ENCODE peak calls at places on chromosomes 2 and 18, in eight cellular contexts. C is hepatocyte, E is GM23338, W is MM.1S, J is HCT116, G is GM23248, Q is PC-3, K is SK-N-SH. T is an unnamed sample.

GRCh38 chr2:57550912-57551311 is 495.7 kb upstream of the VRK2 start:
- DNase-seq in C (no peak), E (no peak), W (no peak), J (no peak), G (no peak), Q (no peak), K (no peak), T (no peak)

GRCh38 chr2:241469746-241470145 is 38.6 kb downstream of the STK25 start:
- DNase-seq in C (no peak), E (no peak), W (no peak), J (no peak), G (no peak), Q (no peak), K (no peak), T (no peak)

GRCh38 chr2:196238836-196239380 is 67.5 kb upstream of the STK17B start:
- DNase-seq in C (no peak), E (no peak), W (no peak), J (no peak), G (no peak), Q (no peak), K (no peak), T (no peak)

GRCh38 chr2:101745711-101746694 is 48.5 kb downstream of the MAP4K4 start:
- DNase-seq in C (no peak), E (no peak), W (no peak), J (no peak), G (peak), Q (peak), K (no peak), T (no peak)

GRCh38 chr18:7877609-7878008 is 310.5 kb downstream of the PTPRM start:
- DNase-seq in C (peak), E (no peak), W (no peak), J (no peak), G (no peak), Q (peak), K (no peak), T (no peak)

GRCh38 chr2:43273477-43273876 is 47.1 kb upstream of the ZFP36L2 start:
- DNase-seq in C (no peak), E (no peak), W (no peak), J (no peak), G (peak), Q (no peak), K (no peak), T (no peak)

GRCh38 chr18:63180971-63181376 is 138.6 kb downstream of the BCL2 start:
- DNase-seq in C (no peak), E (no peak), W (no peak), J (no peak), G (no peak), Q (no peak), K (no peak), T (no peak)

GRCh38 chr2:118732432-118732831 is 115.0 kb downstream of the EN1 start:
- DNase-seq in C (no peak), E (no peak), W (no peak), J (no peak), G (peak), Q (no peak), K (no peak), T (no peak)

GRCh38 chr2:29253026-29253425 is 137.8 kb downstream of the CLIP4 start:
- DNase-seq in C (no peak), E (no peak), W (no peak), J (no peak), G (peak), Q (no peak), K (no peak), T (no peak)

GRCh38 chr18:8609711-8610441 is 639 bp downstream of the RAB12 start:
- DNase-seq in C (peak), E (no peak), W (peak), J (no peak), G (peak), Q (no peak), K (peak), T (peak)

GRCh38 chr18:34787931-34788532 is 77.9 kb downstream of the DTNA start:
- DNase-seq in C (peak), E (peak), W (peak), J (peak), G (peak), Q (peak), K (peak), T (peak)

GRCh38 chr2:177000408-177000807 is 212.2 kb upstream of the HNRNPA3 start:
- DNase-seq in C (peak), E (peak), W (no peak), J (no peak), G (no peak), Q (no peak), K (no peak), T (no peak)

GRCh38 chr2:28361991-28362710 is 30.5 kb upstream of the FOSL2 start:
- DNase-seq in C (no peak), E (no peak), W (no peak), J (no peak), G (no peak), Q (no peak), K (no peak), T (no peak)

GRCh38 chr2:237118025-237118424 is 32.3 kb downstream of the COPS8 start:
- DNase-seq in C (no peak), E (no peak), W (no peak), J (no peak), G (peak), Q (peak), K (no peak), T (no peak)

GRCh38 chr2:56014075-56014730 is 90.6 kb upstream of the EFEMP1 start:
- DNase-seq in C (no peak), E (peak), W (no peak), J (no peak), G (no peak), Q (no peak), K (no peak), T (peak)

GRCh38 chr2:105689484-105689883 is 55.2 kb upstream of the NCK2 start:
- DNase-seq in C (no peak), E (no peak), W (no peak), J (no peak), G (no peak), Q (no peak), K (no peak), T (no peak)
- H2AFZ ChIP-seq in C (no peak), E (no peak), W (no peak), J (no peak), G (no peak), Q (no peak), K (no peak), T (peak)

DNA sequence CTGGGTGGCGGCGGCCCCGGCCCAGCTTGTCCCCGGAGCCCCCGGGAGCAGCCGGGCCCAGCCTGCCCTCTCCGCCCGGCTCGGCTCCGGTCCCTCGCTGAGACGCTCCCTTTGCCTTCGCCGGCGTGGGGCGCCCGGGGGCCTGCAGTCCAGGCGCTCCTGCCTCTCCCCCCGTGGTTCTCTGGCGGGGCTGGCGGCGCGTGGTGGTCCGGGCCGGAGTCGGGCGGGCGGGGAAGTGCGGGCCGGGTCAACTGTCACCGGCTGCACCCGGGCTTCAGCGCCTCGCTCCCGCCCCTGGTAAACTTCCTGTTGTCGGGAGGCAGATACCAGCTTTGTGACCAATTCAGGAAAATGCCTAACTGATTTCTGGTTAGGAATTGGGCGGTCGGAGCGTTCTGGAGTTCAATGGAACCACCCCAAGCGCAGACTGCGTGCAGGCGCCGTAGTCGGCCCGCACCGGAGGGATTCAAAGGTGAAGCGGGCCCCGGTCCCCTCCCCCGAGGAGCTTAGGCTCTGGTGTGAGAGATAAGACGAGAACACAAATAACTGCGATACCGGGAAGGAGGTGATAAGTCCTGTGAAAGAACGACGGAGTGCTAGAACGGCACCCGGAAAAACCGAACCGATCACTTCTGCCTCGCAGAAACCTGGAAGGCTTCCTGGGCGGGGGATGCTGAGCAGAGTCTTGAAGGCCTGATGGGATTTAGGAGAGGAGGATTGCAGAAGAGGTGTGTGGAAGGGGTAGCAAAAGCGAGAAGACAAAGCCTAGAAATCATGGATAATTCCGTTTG is 884 bp downstream of the CAB39 start:
- DNase-seq in C (peak), E (peak), W (peak), J (no peak), G (peak), Q (peak), K (peak), T (peak)
- TF ChIP-seq EZH2phosphoT487 in C (no peak), E (no peak), W (no peak), J (no peak), G (no peak), Q (no peak), K (no peak), T (peak)

GRCh38 chr18:32798209-32798960 is 25.6 kb upstream of the KLHL14 start:
- DNase-seq in C (no peak), E (no peak), W (no peak), J (no peak), G (no peak), Q (no peak), K (no peak), T (no peak)
- H2AFZ ChIP-seq in C (no peak), E (no peak), W (no peak), J (no peak), G (no peak), Q (no peak), K (no peak), T (no peak)

GRCh38 chr2:204315236-204315662 is 230.0 kb upstream of the PARD3B start:
- DNase-seq in C (no peak), E (no peak), W (no peak), J (no peak), G (peak), Q (no peak), K (no peak), T (no peak)

GRCh38 chr2:204317640-204318039 is 227.6 kb upstream of the PARD3B start:
- DNase-seq in C (no peak), E (no peak), W (no peak), J (no peak), G (no peak), Q (no peak), K (no peak), T (no peak)

GRCh38 chr2:204313256-204313655 is 232.0 kb upstream of the PARD3B start:
- DNase-seq in C (no peak), E (peak), W (no peak), J (no peak), G (no peak), Q (no peak), K (no peak), T (peak)
- TF ChIP-seq EZH2phosphoT487 in C (no peak), E (no peak), W (no peak), J (no peak), G (no peak), Q (no peak), K (no peak), T (no peak)

GRCh38 chr2:98280376-98281102 is 65.7 kb upstream of the CNGA3 start:
- DNase-seq in C (peak), E (peak), W (no peak), J (no peak), G (peak), Q (no peak), K (no peak), T (peak)
- H2AFZ ChIP-seq in C (peak), E (peak), W (no peak), J (no peak), G (no peak), Q (no peak), K (no peak), T (no peak)